ENCODE peak calls at places on chromosomes 4 and X, in eight cellular contexts. C, V, B, X, Y, Z, O and R are unnamed samples.

GRCh38 chrX:3939967-3940610 is 226.6 kb upstream of the PRKX start:
- DNase-seq in C (no peak), V (peak; percentile 37), B (no peak), X (no peak), Y (no peak), Z (no peak), O (no peak), R (peak; percentile 28)

GRCh38 chr4:190020790-190021717 is 6.0 kb downstream of the FRG2 start:
- DNase-seq in C (peak; percentile 8), V (peak; percentile 59), B (peak; percentile 62), X (no peak), Y (no peak), Z (no peak), O (no peak), R (peak; percentile 27)

GRCh38 chr4:128355301-128355700 is 67.7 kb upstream of the PGRMC2 start:
- DNase-seq in C (no peak), V (peak; percentile 40), B (no peak), X (no peak), Y (no peak), Z (no peak), O (no peak), R (no peak)

GRCh38 chr4:117700111-117700892 is 334.0 kb upstream of the NDST3 start:
- DNase-seq in C (no peak), V (no peak), B (no peak), X (no peak), Y (no peak), Z (no peak), O (no peak), R (no peak)

GRCh38 chr4:8467016-8467415 is 26.4 kb downstream of the TRMT44 start:
- DNase-seq in C (no peak), V (no peak), B (no peak), X (no peak), Y (no peak), Z (no peak), O (no peak), R (no peak)

GRCh38 chr4:879730-880079 is 52.4 kb downstream of the GAK start:
- DNase-seq in C (no peak), V (no peak), B (no peak), X (no peak), Y (peak; percentile 19), Z (no peak), O (peak; percentile 68), R (peak; percentile 79)

GRCh38 chrX:13936804-13937203 is 92.9 kb downstream of the GEMIN8 start:
- DNase-seq in C (no peak), V (no peak), B (no peak), X (no peak), Y (no peak), Z (no peak), O (no peak), R (no peak)

GRCh38 chr4:110354460-110354859 is 121.5 kb upstream of the ENPEP start:
- DNase-seq in C (no peak), V (no peak), B (no peak), X (no peak), Y (no peak), Z (no peak), O (no peak), R (no peak)

GRCh38 chr4:40317921-40318658 is 17.0 kb upstream of the CHRNA9 start:
- DNase-seq in C (no peak), V (no peak), B (no peak), X (no peak), Y (no peak), Z (no peak), O (no peak), R (no peak)

GRCh38 chr4:57499786-57500185 is 389.6 kb upstream of the IGFBP7 start:
- DNase-seq in C (no peak), V (peak; percentile 32), B (no peak), X (no peak), Y (no peak), Z (no peak), O (no peak), R (no peak)

GRCh38 chr4:6172093-6172926 is 28.0 kb downstream of the JAKMIP1 start:
- DNase-seq in C (no peak), V (no peak), B (no peak), X (no peak), Y (no peak), Z (no peak), O (no peak), R (no peak)

GRCh38 chrX:12741416-12741815 is 49.8 kb upstream of the PRPS2 start:
- DNase-seq in C (no peak), V (no peak), B (no peak), X (no peak), Y (no peak), Z (no peak), O (no peak), R (no peak)

GRCh38 chr4:152640058-152640921 is 39.5 kb downstream of the TMEM154 start:
- DNase-seq in C (no peak), V (peak; percentile 53), B (no peak), X (no peak), Y (no peak), Z (no peak), O (no peak), R (no peak)

GRCh38 chrX:96204928-96205327 is 479.7 kb upstream of the DIAPH2 start:
- DNase-seq in C (no peak), V (no peak), B (no peak), X (no peak), Y (no peak), Z (no peak), O (no peak), R (no peak)

GRCh38 chrX:70454441-70455365 is 10.1 kb downstream of the DLG3 start:
- DNase-seq in C (no peak), V (peak; percentile 50), B (peak; percentile 78), X (peak; percentile 48), Y (peak; percentile 72), Z (peak; percentile 86), O (peak; percentile 37), R (peak; percentile 63)

GRCh38 chrX:8960809-8961413 is 73.0 kb downstream of the FAM9B start:
- DNase-seq in C (no peak), V (peak; percentile 10), B (no peak), X (no peak), Y (no peak), Z (no peak), O (no peak), R (no peak)

GRCh38 chrX:150212672-150213480 is 150.2 kb upstream of the MAMLD1 start:
- DNase-seq in C (no peak), V (peak; percentile 38), B (no peak), X (no peak), Y (no peak), Z (no peak), O (no peak), R (no peak)

GRCh38 chr4:139920552-139920951 is 233.4 kb downstream of the MAML3 start:
- DNase-seq in C (no peak), V (no peak), B (no peak), X (no peak), Y (no peak), Z (no peak), O (no peak), R (no peak)

GRCh38 chrX:131812847-131813825 is 210.0 kb upstream of the STK26 start:
- DNase-seq in C (peak; percentile 76), V (peak; percentile 18), B (no peak), X (peak; percentile 52), Y (peak; percentile 53), Z (peak; percentile 32), O (peak; percentile 42), R (peak; percentile 70)

GRCh38 chr4:15755321-15755750 is 22.8 kb upstream of the CD38 start:
- DNase-seq in C (no peak), V (peak; percentile 72), B (no peak), X (no peak), Y (no peak), Z (no peak), O (peak; percentile 55), R (no peak)

GRCh38 chr4:139975830-139976272 is 178.1 kb downstream of the MAML3 start:
- DNase-seq in C (no peak), V (peak; percentile 55), B (no peak), X (no peak), Y (no peak), Z (no peak), O (no peak), R (no peak)

GRCh38 chr4:82898322-82899243 is 2.0 kb upstream of the THAP9 start:
- DNase-seq in C (peak; percentile 84), V (peak; percentile 95), B (no peak), X (no peak), Y (no peak), Z (no peak), O (no peak), R (no peak)

GRCh38 chrX:8183281-8183680 is 12.2 kb upstream of the VCX2 start:
- DNase-seq in C (no peak), V (no peak), B (no peak), X (no peak), Y (no peak), Z (no peak), O (no peak), R (no peak)

GRCh38 chr4:2428496-2429213 is 9.9 kb downstream of the CFAP99 start:
- DNase-seq in C (no peak), V (no peak), B (no peak), X (no peak), Y (no peak), Z (no peak), O (no peak), R (no peak)

GRCh38 chr4:94711635-94712034 is 46.1 kb upstream of the BMPR1B start:
- DNase-seq in C (no peak), V (no peak), B (no peak), X (no peak), Y (no peak), Z (no peak), O (no peak), R (no peak)

GRCh38 chrX:54961750-54962149 is 32.2 kb downstream of the PFKFB1 start:
- DNase-seq in C (no peak), V (no peak), B (no peak), X (no peak), Y (no peak), Z (no peak), O (no peak), R (no peak)

GRCh38 chrX:147800663-147801062 is 111.1 kb upstream of the FMR1 start:
- DNase-seq in C (no peak), V (no peak), B (no peak), X (no peak), Y (no peak), Z (no peak), O (no peak), R (no peak)

GRCh38 chr4:87481342-87481741 is 47.8 kb downstream of the SPARCL1 start:
- DNase-seq in C (no peak), V (no peak), B (no peak), X (no peak), Y (no peak), Z (no peak), O (no peak), R (no peak)